ENCODE peak calls at places on chromosomes 6 and 20, in four cellular contexts. G, U, H and R are unnamed samples.

GRCh38 chr6:163098827-163099469 is 315.6 kb upstream of the QKI start:
- DNase-seq in G (no peak), U (no peak), H (no peak), R (peak)

GRCh38 chr20:30816182-30816645 is 441.2 kb upstream of the DEFB115 start:
- DNase-seq in U (peak), H (no peak), G (no peak), R (no peak)

GRCh38 chr6:166206510-166207389 is 39.1 kb upstream of the TBXT start:
- DNase-seq in U (no peak), G (no peak), H (no peak), R (no peak)

GRCh38 chr20:60062431-60063336 is 104.5 kb downstream of the CDH26 start:
- DNase-seq in U (peak), H (peak), G (peak), R (peak)

GRCh38 chr20:10633708-10634107 is 40.1 kb downstream of the JAG1 start:
- DNase-seq in G (no peak), H (no peak), U (no peak), R (no peak)

GRCh38 chr20:61118429-61119224 is 133.4 kb upstream of the CDH4 start:
- DNase-seq in U (no peak), H (no peak), G (no peak), R (no peak)

GRCh38 chr20:34703573-34704176 is 469 bp upstream of the TP53INP2 start:
- DNase-seq in U (peak), G (no peak), H (no peak), R (no peak)

GRCh38 chr20:25012616-25013189 is 20.2 kb upstream of the APMAP start:
- DNase-seq in U (peak), G (no peak), H (peak), R (no peak)

GRCh38 chr20:38790210-38791053 is 15.1 kb upstream of the PPP1R16B start:
- DNase-seq in G (no peak), U (peak), H (no peak), R (peak)

GRCh38 chr20:47142782-47143170 is 213.7 kb downstream of the ZMYND8 start:
- DNase-seq in G (no peak), U (no peak), H (no peak), R (no peak)

GRCh38 chr20:63628246-63628975 is 1.5 kb upstream of the GMEB2 start:
- DNase-seq in H (peak), G (no peak), U (peak), R (peak)

GRCh38 chr6:30470968-30471367 is 18.3 kb upstream of the HLA-E start:
- DNase-seq in G (no peak), U (no peak), H (no peak), R (no peak)

GRCh38 chr6:79737172-79737571 is 106.0 kb downstream of the SH3BGRL2 start:
- DNase-seq in U (no peak), G (no peak), H (no peak), R (no peak)

GRCh38 chr6:50831216-50831615 is 12.5 kb downstream of the TFAP2B start:
- DNase-seq in U (no peak), H (no peak), G (no peak), R (no peak)

GRCh38 chr6:170247178-170247701 is 43.6 kb downstream of the DLL1 start:
- DNase-seq in H (peak), G (no peak), U (no peak), R (no peak)

GRCh38 chr6:148999501-148999900 is 252.7 kb downstream of the UST start:
- DNase-seq in G (no peak), H (no peak), U (no peak), R (no peak)

GRCh38 chr6:122405417-122405816 is 6.0 kb downstream of the HSF2 start:
- DNase-seq in U (no peak), H (no peak), G (no peak), R (no peak)